ENCODE peak calls at places on chromosome 5, in nine cellular contexts. B, Y, C, R, P, D, M, X and O are unnamed samples.

GRCh38 chr5:88245893-88246244 is 22.8 kb downstream of the TMEM161B start:
- DNase-seq in B (no peak), Y (no peak), C (no peak), R (no peak), P (no peak), D (no peak), M (no peak), X (no peak), O (no peak)

GRCh38 chr5:122182491-122182921 is 53.2 kb downstream of the ZNF474 start:
- DNase-seq in B (peak), Y (peak), C (no peak), R (peak), P (no peak), D (peak), M (no peak), X (peak), O (no peak)

GRCh38 chr5:167773902-167774301 is 517.5 kb upstream of the WWC1 start:
- DNase-seq in B (no peak), Y (no peak), C (no peak), R (no peak), P (no peak), D (no peak), M (no peak), X (no peak), O (no peak)

GRCh38 chr5:142520885-142521284 is 165.0 kb downstream of the FGF1 start:
- DNase-seq in B (no peak), Y (no peak), C (no peak), R (peak), P (no peak), D (no peak), M (no peak), X (no peak), O (no peak)

GRCh38 chr5:38347040-38347763 is 88.8 kb downstream of the EGFLAM start:
- DNase-seq in B (no peak), Y (no peak), C (no peak), R (peak), P (no peak), D (no peak), M (no peak), X (peak), O (no peak)

GRCh38 chr5:146745937-146746577 is 132.5 kb downstream of the PPP2R2B start:
- DNase-seq in B (no peak), Y (no peak), C (no peak), R (no peak), P (no peak), D (no peak), M (no peak), X (no peak), O (no peak)

GRCh38 chr5:23053846-23054245 is 200.7 kb upstream of the CDH12 start:
- DNase-seq in B (no peak), Y (no peak), C (no peak), R (no peak), P (no peak), D (no peak), M (no peak), X (no peak), O (no peak)

GRCh38 chr5:135139397-135140134 is 105.5 kb upstream of the PITX1 start:
- DNase-seq in B (peak), Y (no peak), C (no peak), R (peak), P (peak), D (no peak), M (peak), X (peak), O (no peak)

GRCh38 chr5:148290271-148291195 is 21.7 kb upstream of the SPINK7 start:
- DNase-seq in B (no peak), Y (peak), C (no peak), R (peak), P (no peak), D (no peak), M (no peak), X (peak), O (no peak)

GRCh38 chr5:123997354-123998215 is 485.6 kb downstream of the CSNK1G3 start:
- DNase-seq in B (no peak), Y (no peak), C (no peak), R (peak), P (no peak), D (no peak), M (peak), X (peak), O (no peak)

GRCh38 chr5:143229896-143230675 is 173.4 kb downstream of the NR3C1 start:
- DNase-seq in B (peak), Y (no peak), C (no peak), R (peak), P (no peak), D (no peak), M (peak), X (no peak), O (no peak)

GRCh38 chr5:6714221-6715041 is 1.2 kb downstream of the TENT4A start:
- DNase-seq in B (no peak), Y (no peak), C (peak), R (no peak), P (no peak), D (no peak), M (no peak), X (no peak), O (peak)

GRCh38 chr5:137316346-137316736 is 182.8 kb downstream of the SPOCK1 start:
- DNase-seq in B (no peak), Y (no peak), C (no peak), R (peak), P (no peak), D (no peak), M (no peak), X (no peak), O (no peak)

GRCh38 chr5:98398465-98398864 is 375.0 kb upstream of the RGMB start:
- DNase-seq in B (no peak), Y (no peak), C (no peak), R (no peak), P (no peak), D (no peak), M (no peak), X (no peak), O (no peak)

GRCh38 chr5:10503321-10503720 is 60.5 kb upstream of the ANKRD33B start:
- DNase-seq in B (no peak), Y (no peak), C (no peak), R (no peak), P (no peak), D (no peak), M (no peak), X (no peak), O (no peak)

GRCh38 chr5:110094559-110094958 is 404.8 kb downstream of the MAN2A1 start:
- DNase-seq in B (no peak), Y (no peak), C (no peak), R (no peak), P (no peak), D (no peak), M (no peak), X (no peak), O (no peak)

GRCh38 chr5:138179277-138179857 is 455 bp downstream of the KIF20A start:
- DNase-seq in B (no peak), Y (peak), C (no peak), R (peak), P (no peak), D (no peak), M (no peak), X (no peak), O (no peak)

GRCh38 chr5:40477856-40478546 is 201.7 kb upstream of the PTGER4 start:
- DNase-seq in B (peak), Y (no peak), C (no peak), R (peak), P (no peak), D (no peak), M (no peak), X (peak), O (no peak)

GRCh38 chr5:115168829-115169391 is 798 bp downstream of the TRIM36 start:
- DNase-seq in B (no peak), Y (peak), C (no peak), R (no peak), P (no peak), D (no peak), M (no peak), X (no peak), O (no peak)

GRCh38 chr5:103090791-103091190 is 29.1 kb downstream of the GIN1 start:
- DNase-seq in B (no peak), Y (no peak), C (no peak), R (no peak), P (no peak), D (no peak), M (no peak), X (no peak), O (no peak)

GRCh38 chr5:96868603-96869371 is 7.5 kb upstream of the ERAP2 start:
- DNase-seq in B (no peak), Y (no peak), C (no peak), R (peak), P (no peak), D (no peak), M (no peak), X (peak), O (no peak)

GRCh38 chr5:149618581-149619248 is 37.4 kb downstream of the ARHGEF37 start:
- DNase-seq in B (no peak), Y (peak), C (no peak), R (peak), P (peak), D (peak), M (peak), X (peak), O (no peak)

GRCh38 chr5:33997331-33997983 is 10.4 kb downstream of the AMACR start:
- DNase-seq in B (peak), Y (peak), C (peak), R (peak), P (no peak), D (peak), M (peak), X (peak), O (no peak)

GRCh38 chr5:150043657-150044333 is 42.6 kb downstream of the CSF1R start:
- DNase-seq in B (no peak), Y (no peak), C (no peak), R (no peak), P (no peak), D (no peak), M (no peak), X (no peak), O (no peak)

GRCh38 chr5:68032240-68032762 is 183.3 kb upstream of the PIK3R1 start:
- DNase-seq in B (peak), Y (no peak), C (no peak), R (no peak), P (no peak), D (no peak), M (no peak), X (no peak), O (no peak)

GRCh38 chr5:84274585-84275468 is 109.9 kb downstream of the EDIL3 start:
- DNase-seq in B (no peak), Y (no peak), C (no peak), R (peak), P (no peak), D (peak), M (no peak), X (peak), O (no peak)

GRCh38 chr5:73160239-73160671 is 12.7 kb upstream of the TMEM174 start:
- DNase-seq in B (no peak), Y (no peak), C (no peak), R (no peak), P (no peak), D (no peak), M (no peak), X (peak), O (no peak)

GRCh38 chr5:116137544-116138378 is 52.9 kb downstream of the COMMD10 start:
- DNase-seq in B (no peak), Y (no peak), C (no peak), R (peak), P (no peak), D (no peak), M (no peak), X (peak), O (no peak)

GRCh38 chr5:160441352-160441781 is 19.7 kb downstream of the PTTG1 start:
- DNase-seq in B (no peak), Y (no peak), C (no peak), R (no peak), P (no peak), D (no peak), M (no peak), X (no peak), O (no peak)

GRCh38 chr5:1298723-1299510 is 4.0 kb upstream of the TERT start:
- DNase-seq in B (peak), Y (peak), C (peak), R (no peak), P (peak), D (no peak), M (no peak), X (no peak), O (no peak)

GRCh38 chr5:132086277-132086794 is 12.7 kb downstream of the CSF2 start:
- DNase-seq in B (peak), Y (no peak), C (no peak), R (peak), P (no peak), D (no peak), M (peak), X (peak), O (no peak)

GRCh38 chr5:177434437-177434836 is 8.0 kb downstream of the GRK6 start:
- DNase-seq in B (no peak), Y (no peak), C (no peak), R (peak), P (no peak), D (no peak), M (no peak), X (no peak), O (no peak)

GRCh38 chr5:58165152-58165551 is 294.7 kb downstream of the PLK2 start:
- DNase-seq in B (no peak), Y (no peak), C (no peak), R (no peak), P (no peak), D (no peak), M (no peak), X (no peak), O (no peak)

GRCh38 chr5:171678631-171679030 is 107.0 kb upstream of the SMIM23 start:
- DNase-seq in B (no peak), Y (peak), C (no peak), R (no peak), P (no peak), D (no peak), M (no peak), X (no peak), O (no peak)

GRCh38 chr5:31122998-31123950 is 70.2 kb upstream of the CDH6 start:
- DNase-seq in B (no peak), Y (no peak), C (no peak), R (no peak), P (no peak), D (no peak), M (no peak), X (peak), O (no peak)

GRCh38 chr5:14305045-14305444 is 161.9 kb downstream of the TRIO start:
- DNase-seq in B (no peak), Y (no peak), C (no peak), R (peak), P (no peak), D (no peak), M (peak), X (peak), O (no peak)

GRCh38 chr5:128081111-128081865 is 2.3 kb upstream of the SLC12A2 start:
- DNase-seq in B (no peak), Y (no peak), C (no peak), R (peak), P (no peak), D (no peak), M (no peak), X (no peak), O (no peak)

GRCh38 chr5:145236127-145236526 is 599.0 kb downstream of the PRELID2 start:
- DNase-seq in B (no peak), Y (no peak), C (no peak), R (peak), P (no peak), D (no peak), M (no peak), X (no peak), O (no peak)

GRCh38 chr5:145243016-145243415 is 592.1 kb downstream of the PRELID2 start:
- DNase-seq in B (no peak), Y (no peak), C (no peak), R (no peak), P (no peak), D (no peak), M (no peak), X (no peak), O (no peak)

GRCh38 chr5:145233461-145233860 is 601.7 kb downstream of the PRELID2 start:
- DNase-seq in B (no peak), Y (no peak), C (no peak), R (no peak), P (no peak), D (no peak), M (no peak), X (no peak), O (no peak)

GRCh38 chr5:145236966-145237365 is 598.2 kb downstream of the PRELID2 start:
- DNase-seq in B (no peak), Y (no peak), C (no peak), R (no peak), P (no peak), D (no peak), M (no peak), X (no peak), O (no peak)

DNA sequence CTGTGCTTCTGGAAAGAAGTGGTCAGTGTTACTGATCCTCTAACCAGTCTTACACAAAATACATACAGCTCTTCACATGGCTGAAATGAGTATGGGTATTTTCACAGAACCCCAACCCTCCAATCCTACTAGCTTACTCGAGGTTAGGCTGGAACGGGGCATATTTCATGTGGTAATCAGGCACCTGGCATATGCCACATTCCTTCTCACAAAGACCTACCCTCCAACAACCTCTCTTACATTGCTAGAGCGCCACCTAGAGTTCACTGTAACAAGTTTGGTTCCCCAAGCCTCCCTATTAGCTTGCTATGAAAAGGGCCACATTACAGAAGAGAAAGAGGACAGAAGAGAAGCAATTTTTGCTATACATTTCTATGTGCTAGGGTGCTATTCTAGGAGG is 597.3 kb downstream of the PRELID2 start:
- DNase-seq in B (no peak), Y (peak), C (no peak), R (peak), P (peak), D (peak), M (no peak), X (peak), O (no peak)
- TF ChIP-seq CTCF in B (no peak), Y (peak), C (peak), R (peak), P (peak), D (peak), M (peak), X (peak), O (peak)

DNA sequence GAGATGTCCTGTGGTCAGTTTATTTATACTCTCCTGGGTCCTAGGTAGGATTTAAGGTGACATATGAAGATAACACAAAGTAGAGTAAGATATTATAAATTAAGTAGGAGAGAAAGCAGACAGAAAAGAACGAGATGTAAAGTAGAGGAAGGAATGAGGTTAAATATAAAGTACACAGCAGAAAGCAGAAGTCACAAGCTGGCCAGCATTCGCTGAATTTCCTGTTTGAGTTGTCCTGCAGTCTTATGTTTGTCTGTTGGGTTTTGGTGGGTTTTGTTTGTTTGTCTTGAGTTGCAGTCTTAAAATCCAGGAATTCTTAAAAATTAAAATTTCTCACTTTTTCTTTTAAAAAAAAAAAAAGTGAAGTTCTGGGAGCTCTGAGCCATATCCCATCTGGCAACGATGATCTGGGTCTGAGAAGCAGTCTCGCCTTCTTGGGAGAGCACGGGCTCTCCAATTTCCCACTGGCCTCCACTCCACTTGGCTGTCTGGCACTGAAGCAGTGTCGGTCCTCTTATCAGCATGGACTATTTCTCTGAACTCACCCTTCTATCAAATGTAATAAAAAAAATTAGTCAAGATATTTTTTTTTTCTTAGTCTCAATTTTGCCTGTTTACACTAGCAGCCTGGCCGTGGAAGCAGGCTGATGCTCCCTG is 2.0 kb downstream of the S100Z start:
- DNase-seq in B (no peak), Y (no peak), C (no peak), R (no peak), P (no peak), D (no peak), M (no peak), X (no peak), O (no peak)
- TF ChIP-seq CTCF in B (no peak), Y (no peak), C (no peak), R (no peak), P (no peak), D (no peak), M (no peak), X (no peak), O (no peak)

DNA sequence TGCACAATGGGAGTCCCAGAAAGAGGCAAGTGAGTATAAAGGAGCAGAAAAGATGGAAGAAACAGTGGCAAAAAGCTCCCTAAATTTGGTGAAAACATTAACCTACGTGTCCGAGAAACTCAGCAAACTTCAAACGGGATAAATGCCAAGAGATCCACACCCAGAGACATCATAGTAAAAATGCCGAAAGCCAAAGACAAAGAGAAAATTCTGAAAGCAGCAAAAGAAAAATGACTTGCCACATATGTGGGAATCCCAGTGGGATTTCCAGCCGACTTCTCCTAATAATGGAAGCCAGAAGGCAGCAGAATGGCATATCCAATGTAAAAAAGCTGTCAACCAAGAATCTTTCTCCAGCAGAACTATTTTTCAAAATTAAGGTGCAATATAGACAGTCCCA is 101.2 kb downstream of the ADAMTS2 start:
- DNase-seq in B (no peak), Y (no peak), C (no peak), R (peak), P (no peak), D (no peak), M (no peak), X (no peak), O (no peak)
- TF ChIP-seq CTCF in B (no peak), Y (no peak), C (no peak), R (no peak), P (no peak), D (no peak), M (no peak), X (no peak), O (no peak)

DNA sequence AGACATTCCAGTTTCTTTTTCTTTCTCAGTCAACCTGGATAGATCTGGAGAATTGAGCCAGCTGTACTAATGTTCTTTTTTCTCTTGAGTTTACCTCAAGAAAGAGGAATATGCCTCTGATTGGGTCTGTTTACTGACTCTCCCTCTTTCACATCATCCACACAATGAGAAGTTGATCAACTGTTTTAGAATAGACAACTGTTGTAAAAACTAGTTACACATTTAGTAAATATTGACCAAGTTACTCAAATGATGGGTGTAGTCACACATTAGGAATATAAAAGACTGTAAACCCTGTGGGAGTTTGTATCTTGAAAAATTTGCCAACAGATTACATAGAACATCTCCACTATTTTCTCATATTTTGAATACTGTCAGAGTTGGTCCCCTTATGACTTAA is 330.8 kb downstream of the FER start:
- DNase-seq in B (no peak), Y (no peak), C (no peak), R (no peak), P (no peak), D (no peak), M (no peak), X (no peak), O (no peak)
- TF ChIP-seq CTCF in B (no peak), Y (no peak), C (no peak), R (no peak), P (no peak), D (no peak), M (no peak), X (no peak), O (no peak)

GRCh38 chr5:54148062-54148461 is 162.3 kb downstream of the ARL15 start:
- DNase-seq in B (no peak), Y (no peak), C (no peak), R (peak), P (no peak), D (no peak), M (no peak), X (no peak), O (no peak)
- TF ChIP-seq CTCF in B (no peak), Y (no peak), C (no peak), R (peak), P (no peak), D (no peak), M (peak), X (peak), O (no peak)

GRCh38 chr5:170348069-170348702 is 41.0 kb downstream of the KCNMB1 start:
- DNase-seq in B (peak), Y (no peak), C (no peak), R (peak), P (no peak), D (no peak), M (no peak), X (no peak), O (no peak)
- TF ChIP-seq CTCF in B (no peak), Y (peak), C (peak), R (peak), P (no peak), D (peak), M (no peak), X (peak), O (no peak)